ENCODE peak calls at places on chromosome 20, in eight cellular contexts. Z is transverse colon, N is stomach, C is sigmoid colon, J is endothelial cell of umbilical vein, O is spleen, R is HL-60, A is GM23338. D is an unnamed sample.

GRCh38 chr20:11849270-11849920 is 68.3 kb upstream of the BTBD3 start:
- DNase-seq in N (no peak), A (no peak), Z (no peak), O (no peak), C (no peak), R (no peak), J (no peak), D (no peak)

GRCh38 chr20:44231193-44231592 is 15.9 kb upstream of the GDAP1L1 start:
- DNase-seq in O (no peak), C (no peak), N (no peak), J (no peak), R (no peak), Z (no peak), A (no peak), D (no peak)

GRCh38 chr20:33830371-33830770 is 19.2 kb downstream of the CHMP4B start:
- DNase-seq in R (no peak), A (no peak), C (no peak), J (no peak), Z (peak), O (no peak), N (no peak), D (no peak)

GRCh38 chr20:62476074-62476838 is 461 bp upstream of the GATA5 start:
- DNase-seq in O (no peak), C (no peak), J (no peak), A (peak), N (peak), R (no peak), Z (no peak), D (peak)

GRCh38 chr20:41248371-41249024 is 69.0 kb downstream of the ZHX3 start:
- DNase-seq in A (no peak), N (no peak), O (no peak), R (no peak), Z (no peak), C (no peak), J (peak), D (no peak)

GRCh38 chr20:34711813-34712430 is 7.8 kb downstream of the TP53INP2 start:
- DNase-seq in Z (no peak), C (no peak), N (no peak), A (no peak), O (no peak), R (no peak), J (no peak), D (no peak)

GRCh38 chr20:3307078-3307477 is 68.1 kb upstream of the SLC4A11 start:
- DNase-seq in J (no peak), A (no peak), C (no peak), Z (no peak), N (no peak), R (no peak), O (no peak), D (no peak)

GRCh38 chr20:18754030-18754659 is 59.4 kb upstream of the SCP2D1 start:
- DNase-seq in N (no peak), A (no peak), J (no peak), C (no peak), R (peak), O (no peak), Z (peak), D (no peak)

GRCh38 chr20:19047040-19047950 is 165.1 kb upstream of the SLC24A3 start:
- DNase-seq in O (no peak), Z (peak), A (no peak), N (peak), R (no peak), J (no peak), C (no peak), D (peak)

GRCh38 chr20:17664025-17664638 is 17.9 kb downstream of the RRBP1 start:
- DNase-seq in R (no peak), Z (peak), N (peak), C (peak), A (no peak), O (peak), J (no peak), D (no peak)

GRCh38 chr20:9532069-9532809 is 17.8 kb downstream of the LAMP5 start:
- DNase-seq in C (no peak), R (no peak), O (no peak), J (no peak), A (no peak), N (no peak), Z (no peak), D (no peak)

GRCh38 chr20:49866051-49866450 is 49.3 kb downstream of the SPATA2 start:
- DNase-seq in R (no peak), A (no peak), C (no peak), O (no peak), Z (no peak), N (no peak), J (no peak), D (no peak)

GRCh38 chr20:24485981-24486380 is 16.6 kb downstream of the SYNDIG1 start:
- DNase-seq in J (no peak), C (peak), Z (no peak), R (no peak), N (peak), O (peak), A (no peak), D (no peak)

GRCh38 chr20:44692932-44693476 is 22.2 kb upstream of the CCN5 start:
- DNase-seq in N (peak), J (peak), O (no peak), A (no peak), R (no peak), C (peak), Z (peak), D (peak)

GRCh38 chr20:23370873-23371272 is 8.9 kb downstream of the GZF1 start:
- DNase-seq in O (no peak), Z (no peak), C (no peak), R (no peak), N (no peak), J (no peak), A (no peak), D (no peak)

GRCh38 chr20:59781236-59781635 is 152.2 kb downstream of the SYCP2 start:
- DNase-seq in N (no peak), R (no peak), Z (no peak), J (no peak), C (peak), A (no peak), O (no peak), D (no peak)

GRCh38 chr20:38171301-38172010 is 6.4 kb upstream of the TGM2 start:
- DNase-seq in A (no peak), Z (no peak), C (peak), J (no peak), R (no peak), O (no peak), N (no peak), D (no peak)

GRCh38 chr20:39762716-39763115 is 800.6 kb downstream of the DHX35 start:
- DNase-seq in J (no peak), O (no peak), R (no peak), C (no peak), N (no peak), Z (no peak), A (peak), D (no peak)

GRCh38 chr20:63734111-63734945 is 2.1 kb upstream of the LIME1 start:
- DNase-seq in R (no peak), C (peak), O (no peak), N (no peak), A (no peak), J (no peak), Z (no peak), D (no peak)

GRCh38 chr20:63733117-63733516 is 3.3 kb upstream of the LIME1 start:
- DNase-seq in Z (no peak), J (no peak), A (no peak), C (peak), N (no peak), R (no peak), O (no peak), D (no peak)

GRCh38 chr20:63733579-63734081 is 2.8 kb upstream of the LIME1 start:
- DNase-seq in Z (no peak), J (no peak), R (no peak), A (no peak), O (no peak), N (no peak), C (peak), D (no peak)

GRCh38 chr20:63732118-63733095 is 4.1 kb upstream of the LIME1 start:
- DNase-seq in R (no peak), N (no peak), A (no peak), C (peak), O (no peak), Z (no peak), J (no peak), D (no peak)

DNA sequence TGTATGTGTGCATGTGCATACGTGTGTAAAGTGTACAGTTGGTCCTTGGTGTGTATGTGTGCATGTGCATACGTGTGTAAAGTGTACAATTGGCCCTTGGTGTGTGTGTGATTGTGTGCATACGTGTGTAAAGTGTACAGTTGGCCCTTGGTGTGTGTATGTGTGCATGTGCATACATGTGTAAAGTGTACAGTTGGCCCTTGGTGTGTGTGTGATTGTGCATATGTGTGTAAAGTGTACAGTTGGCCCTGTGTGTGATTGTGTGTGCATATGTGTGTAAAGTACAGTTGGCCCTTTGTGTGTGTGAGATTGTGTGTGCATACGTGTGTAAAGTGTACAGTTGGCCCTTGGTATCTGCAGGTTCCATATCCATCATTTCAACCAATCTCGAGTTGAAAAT is 5.1 kb upstream of the LIME1 start:
- DNase-seq in Z (no peak), R (no peak), J (no peak), C (no peak), N (no peak), A (no peak), O (no peak), D (no peak)
- TF ChIP-seq POLR2AphosphoS5 in Z (no peak), R (no peak), J (no peak), C (no peak), N (no peak), A (no peak), O (no peak), D (no peak)

GRCh38 chr20:8427419-8428065 is 295.5 kb downstream of the PLCB1 start:
- DNase-seq in R (peak), Z (no peak), J (peak), N (no peak), A (no peak), O (no peak), C (no peak), D (no peak)
- TF ChIP-seq POLR2AphosphoS5 in R (peak), Z (no peak), J (no peak), N (no peak), A (no peak), O (no peak), C (no peak), D (no peak)

GRCh38 chr20:47274449-47275108 is 81.9 kb downstream of the ZMYND8 start:
- DNase-seq in Z (no peak), C (peak), N (no peak), A (no peak), R (no peak), O (no peak), J (peak), D (peak)
- TF ChIP-seq POLR2AphosphoS5 in Z (no peak), C (peak), N (no peak), A (no peak), R (no peak), O (no peak), J (peak), D (peak)

GRCh38 chr20:36823126-36823525 is 49.6 kb upstream of the DSN1 start:
- DNase-seq in N (peak), J (no peak), R (no peak), Z (no peak), A (no peak), O (no peak), C (no peak), D (no peak)
- TF ChIP-seq POLR2AphosphoS5 in N (no peak), J (no peak), R (no peak), Z (no peak), A (no peak), O (no peak), C (peak), D (no peak)

DNA sequence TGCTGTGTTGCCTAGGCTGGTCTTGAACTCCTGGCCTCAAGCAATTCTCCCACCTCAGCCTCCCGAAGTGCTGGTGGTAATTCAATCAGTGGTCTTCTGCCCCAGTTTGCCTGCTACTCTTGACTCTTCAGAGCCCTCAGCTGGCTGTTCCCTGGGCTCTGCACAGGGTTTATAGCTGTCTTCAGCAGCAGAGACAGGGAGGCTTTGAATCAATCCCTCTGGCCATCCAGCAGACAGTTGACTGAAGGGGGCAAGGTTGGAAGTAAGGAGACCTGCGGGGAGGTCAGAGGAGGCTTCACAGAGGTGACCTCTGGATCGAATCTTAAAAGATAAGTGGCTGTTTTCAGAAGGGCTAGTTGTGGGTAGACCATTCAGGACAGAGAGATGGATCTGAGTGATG is 26.0 kb upstream of the KIF3B start:
- DNase-seq in A (no peak), Z (no peak), J (no peak), C (no peak), R (no peak), N (no peak), O (peak), D (no peak)
- TF ChIP-seq POLR2AphosphoS5 in A (no peak), Z (no peak), J (no peak), C (no peak), R (no peak), N (no peak), O (no peak), D (no peak)

DNA sequence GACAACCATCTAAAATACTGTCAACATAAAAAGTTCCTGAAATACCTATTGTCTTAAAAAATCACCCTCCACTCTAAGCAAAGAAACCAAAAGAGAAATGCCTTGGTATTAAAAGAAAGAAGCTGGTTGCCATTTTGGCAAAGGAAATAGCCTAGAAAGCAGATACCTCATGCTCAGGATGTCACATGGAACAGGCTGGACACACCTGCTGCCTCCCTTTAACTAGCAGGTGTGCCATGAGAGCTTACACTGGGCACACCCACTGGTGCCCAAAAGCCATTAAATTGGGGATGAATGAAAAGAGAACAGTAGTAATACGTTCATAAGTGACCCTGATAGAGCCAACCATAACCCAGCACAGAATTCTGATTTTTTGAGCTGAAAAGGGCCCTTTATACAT is 1.5 kb downstream of the SLC23A2 start:
- DNase-seq in Z (no peak), A (no peak), N (no peak), J (no peak), R (no peak), C (no peak), O (no peak), D (no peak)
- TF ChIP-seq POLR2AphosphoS5 in Z (no peak), A (no peak), N (no peak), J (no peak), R (no peak), C (no peak), O (no peak), D (no peak)

GRCh38 chr20:57708694-57709673 is 831 bp downstream of the PMEPA1 start:
- DNase-seq in R (no peak), C (peak), N (no peak), A (no peak), Z (no peak), O (peak), J (peak), D (no peak)

GRCh38 chr20:57707320-57707719 is 2.5 kb downstream of the PMEPA1 start:
- DNase-seq in A (no peak), N (no peak), R (no peak), O (no peak), Z (no peak), C (no peak), J (no peak), D (no peak)

GRCh38 chr20:57709823-57710799 is at the start of gene PMEPA1:
- DNase-seq in Z (peak), C (peak), R (peak), N (peak), A (peak), J (peak), O (peak), D (peak)

GRCh38 chr20:57705103-57705899 is 4.5 kb downstream of the PMEPA1 start:
- DNase-seq in C (no peak), O (no peak), N (no peak), J (no peak), R (no peak), A (no peak), Z (no peak), D (no peak)

DNA sequence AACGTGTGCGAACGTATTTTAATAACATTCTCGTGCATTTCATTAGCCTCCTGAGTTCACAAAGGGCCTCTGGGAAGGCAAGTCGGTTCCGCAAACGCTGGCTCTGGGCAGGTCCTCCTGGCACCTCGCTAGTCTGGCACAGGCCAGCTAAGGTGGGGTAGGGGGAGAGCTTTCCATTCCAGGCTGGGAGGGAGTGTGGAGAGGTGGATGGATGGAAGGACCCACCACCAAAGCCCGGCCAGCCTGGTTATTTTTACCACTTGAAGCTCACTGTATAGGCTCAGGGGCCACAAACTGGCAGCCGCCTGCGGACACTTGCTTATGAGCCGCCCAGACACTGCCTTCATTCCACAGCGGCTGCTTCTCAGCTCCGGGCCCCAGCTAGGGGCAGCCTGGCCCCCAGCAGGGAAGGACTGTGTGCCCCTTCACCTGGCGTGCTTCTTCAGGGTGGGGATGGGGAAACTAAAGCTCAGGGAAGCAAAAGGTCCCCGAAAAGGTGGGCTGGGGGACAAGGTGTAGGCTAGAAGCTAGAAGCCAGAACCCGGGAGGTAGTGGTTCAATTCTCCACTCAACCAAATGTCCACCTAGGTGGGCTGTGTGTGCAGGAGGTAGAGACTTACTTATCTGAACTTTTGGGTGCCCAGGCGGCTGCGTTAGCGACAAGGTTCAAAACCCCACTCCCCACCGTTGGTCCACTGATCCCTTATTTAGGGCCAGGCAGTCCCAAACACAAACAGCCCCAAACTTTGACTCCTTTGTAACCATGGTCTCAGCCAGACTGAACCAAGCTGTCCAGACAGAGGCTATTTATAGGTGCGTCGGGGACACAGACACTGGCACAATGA is 1.7 kb downstream of the PMEPA1 start:
- DNase-seq in Z (no peak), N (peak), A (no peak), O (no peak), R (no peak), C (no peak), J (peak), D (no peak)
- TF ChIP-seq POLR2AphosphoS5 in Z (no peak), N (no peak), A (no peak), O (no peak), R (no peak), C (peak), J (no peak), D (no peak)

GRCh38 chr20:47314647-47315338 is 41.7 kb downstream of the ZMYND8 start:
- DNase-seq in J (no peak), O (no peak), A (no peak), R (no peak), N (no peak), C (peak), Z (no peak), D (no peak)

GRCh38 chr20:47311967-47312681 is 44.4 kb downstream of the ZMYND8 start:
- DNase-seq in O (no peak), J (no peak), N (no peak), Z (no peak), R (no peak), A (no peak), C (peak), D (no peak)

GRCh38 chr20:47309806-47310426 is 46.6 kb downstream of the ZMYND8 start:
- DNase-seq in O (no peak), J (no peak), Z (no peak), R (no peak), A (peak), N (peak), C (peak), D (no peak)

GRCh38 chr20:47310729-47311128 is 45.8 kb downstream of the ZMYND8 start:
- DNase-seq in N (no peak), C (peak), Z (no peak), R (no peak), O (no peak), A (no peak), J (no peak), D (no peak)

DNA sequence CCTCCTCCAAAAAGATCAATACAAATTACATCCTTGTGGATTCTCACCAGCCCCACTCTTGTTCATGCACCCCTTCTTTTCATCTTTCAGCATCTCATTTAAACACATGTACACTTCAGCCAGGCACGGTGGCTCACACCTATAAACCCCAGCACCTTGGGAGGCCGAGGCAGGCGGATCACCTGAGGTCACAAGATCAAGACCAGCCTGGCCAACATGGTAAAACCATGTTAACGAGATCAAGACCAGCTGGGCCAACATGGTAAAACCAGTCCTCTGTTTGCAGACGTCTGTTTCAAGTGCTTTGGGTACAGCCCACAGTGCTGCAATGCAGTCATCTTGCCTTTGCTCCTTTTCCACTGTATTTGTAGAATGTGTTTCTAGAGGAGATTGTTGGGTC is 45.3 kb downstream of the ZMYND8 start:
- DNase-seq in A (no peak), J (no peak), C (peak), O (no peak), R (no peak), Z (no peak), N (no peak), D (no peak)
- TF ChIP-seq POLR2AphosphoS5 in A (no peak), J (no peak), C (no peak), O (no peak), R (no peak), Z (no peak), N (no peak), D (no peak)